ENCODE peak calls at places on chromosome X, in four cellular contexts. O is vagina, P is heart left ventricle, M is prostate gland. E is an unnamed sample. For H3K4me1, the result is how much of the 10 kb centered on the place peaks cover.

GRCh38 chrX:8036914-8037313 is 109.7 kb upstream of the PNPLA4 start:
- DNase-seq in P (no peak), O (no peak), M (no peak), E (no peak)

GRCh38 chrX:141975839-141976238 is 72.1 kb downstream of the MAGEC1 start:
- DNase-seq in M (no peak), P (no peak), O (no peak), E (no peak)

GRCh38 chrX:19724409-19724808 is 163.0 kb downstream of the SH3KBP1 start:
- DNase-seq in O (no peak), M (no peak), P (no peak), E (no peak)

GRCh38 chrX:28787206-28787605 is 200.0 kb downstream of the IL1RAPL1 start:
- DNase-seq in M (no peak), O (no peak), P (no peak), E (no peak)

GRCh38 chrX:150547511-150548115 is 20.8 kb upstream of the MTM1 start:
- DNase-seq in P (peak), O (no peak), M (peak), E (peak)

GRCh38 chrX:17643528-17643927 is 93.8 kb upstream of the SCML1 start:
- DNase-seq in M (no peak), P (no peak), O (no peak), E (no peak)

GRCh38 chrX:48940404-48940955 is 16.9 kb downstream of the OTUD5 start:
- DNase-seq in M (no peak), O (no peak), P (no peak), E (no peak)

GRCh38 chrX:6505960-6506359 is 29.0 kb downstream of the VCX3A start:
- DNase-seq in O (no peak), M (no peak), P (no peak), E (no peak)

GRCh38 chrX:135974279-135974856 is 580 bp upstream of the MMGT1 start:
- DNase-seq in O (no peak), P (peak), M (peak), E (peak)

GRCh38 chrX:101744085-101744484 is 84.4 kb upstream of the ARMCX2 start:
- DNase-seq in P (no peak), M (no peak), O (no peak), E (no peak)

GRCh38 chrX:48540015-48540350 is 469 bp downstream of the TBC1D25 start:
- DNase-seq in P (peak), M (peak), O (no peak), E (no peak)

GRCh38 chrX:65637335-65637734 is 30.1 kb upstream of the MSN start:
- DNase-seq in M (no peak), P (no peak), O (no peak), E (no peak)

GRCh38 chrX:121221321-121221977 is 174.0 kb downstream of the GLUD2 start:
- DNase-seq in O (no peak), M (no peak), P (no peak), E (no peak)

GRCh38 chrX:16856744-16857143 is 13.4 kb downstream of the RBBP7 start:
- DNase-seq in M (no peak), P (no peak), O (no peak), E (no peak)

GRCh38 chrX:67545772-67546495 is 2.1 kb downstream of the AR start:
- DNase-seq in M (peak), P (peak), O (no peak), E (peak)

GRCh38 chrX:39675619-39676018 is 422.1 kb downstream of the BCOR start:
- DNase-seq in O (no peak), P (peak), M (no peak), E (no peak)

GRCh38 chrX:140091276-140091886 is 126.1 kb upstream of the CXorf66 start:
- DNase-seq in M (peak), P (no peak), O (no peak), E (peak)

GRCh38 chrX:70755850-70756249 is 152.7 kb downstream of the TEX11 start:
- DNase-seq in M (no peak), P (no peak), O (no peak), E (peak)

GRCh38 chrX:129188223-129188622 is 335.1 kb downstream of the SMARCA1 start:
- DNase-seq in M (no peak), O (no peak), P (no peak), E (no peak)

GRCh38 chrX:117969337-117969736 is 147.3 kb downstream of the KLHL13 start:
- DNase-seq in M (no peak), O (no peak), P (no peak), E (no peak)

GRCh38 chrX:31178064-31178768 is 106.4 kb upstream of the FTHL17 start:
- DNase-seq in P (no peak), M (no peak), O (no peak), E (no peak)

GRCh38 chrX:31179203-31179602 is 107.4 kb upstream of the FTHL17 start:
- DNase-seq in O (no peak), M (no peak), P (no peak), E (no peak)

GRCh38 chrX:31178769-31179125 is 106.9 kb upstream of the FTHL17 start:
- DNase-seq in P (no peak), O (no peak), M (no peak), E (no peak)

GRCh38 chrX:31185884-31186283 is 114.0 kb upstream of the FTHL17 start:
- DNase-seq in P (no peak), M (no peak), O (no peak), E (no peak)

GRCh38 chrX:31181377-31182038 is 109.7 kb upstream of the FTHL17 start:
- DNase-seq in P (no peak), O (no peak), M (no peak), E (no peak)
- H3K4me1 ChIP-seq in P (under half), O (under half), M (under half), E (under half)

GRCh38 chrX:30865020-30865419 is 24.0 kb downstream of the TAB3 start:
- DNase-seq in O (no peak), P (no peak), M (no peak), E (no peak)
- TF ChIP-seq CTCF in O (no peak), P (no peak), M (no peak), E (no peak)

GRCh38 chrX:108088511-108088910 is 2.8 kb downstream of the PSMD10 start:
- DNase-seq in M (no peak), O (no peak), P (no peak), E (no peak)

GRCh38 chrX:108091878-108092291 is 307 bp downstream of the ATG4A start:
- DNase-seq in M (no peak), P (no peak), O (no peak), E (no peak)

GRCh38 chrX:108087792-108088191 is 3.5 kb downstream of the PSMD10 start:
- DNase-seq in M (no peak), O (no peak), P (no peak), E (no peak)

GRCh38 chrX:108090474-108091265 is 672 bp downstream of the PSMD10 start:
- DNase-seq in O (no peak), P (no peak), M (no peak), E (no peak)

DNA sequence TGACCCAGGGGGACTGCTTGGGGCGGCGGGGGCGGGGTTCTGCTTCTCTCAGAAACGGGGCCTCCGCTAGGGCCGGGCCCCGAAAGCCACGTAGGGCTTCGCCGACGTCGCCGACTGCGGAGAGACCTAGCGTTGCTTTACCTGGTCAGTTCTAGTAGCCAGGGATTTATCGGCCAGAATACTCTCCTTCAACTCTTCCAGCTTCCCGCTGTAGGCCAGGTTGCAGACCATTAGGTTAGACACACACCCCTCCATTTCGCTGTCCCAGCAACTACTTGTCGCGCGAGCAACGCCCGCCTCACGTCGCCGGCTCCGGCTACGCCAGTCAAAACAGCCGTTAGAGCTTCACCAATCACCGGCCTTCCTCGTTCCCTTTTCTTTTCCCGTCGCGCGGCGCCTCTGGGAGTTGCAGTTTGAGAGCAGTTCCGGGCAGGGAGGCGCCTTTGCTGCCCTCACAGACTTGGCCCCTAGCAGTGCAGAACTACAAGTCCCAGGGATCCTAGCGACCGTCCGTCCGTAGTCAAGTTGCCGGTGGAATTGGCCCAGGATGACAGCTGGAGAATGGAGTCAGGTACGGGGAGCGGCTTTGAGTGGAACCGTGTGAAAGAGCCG is at the start of the genes ATG4A and PSMD10:
- DNase-seq in M (peak), O (peak), P (peak), E (peak)
- TF ChIP-seq POLR2A in M (peak), O (peak), P (no peak), E (no peak)

DNA sequence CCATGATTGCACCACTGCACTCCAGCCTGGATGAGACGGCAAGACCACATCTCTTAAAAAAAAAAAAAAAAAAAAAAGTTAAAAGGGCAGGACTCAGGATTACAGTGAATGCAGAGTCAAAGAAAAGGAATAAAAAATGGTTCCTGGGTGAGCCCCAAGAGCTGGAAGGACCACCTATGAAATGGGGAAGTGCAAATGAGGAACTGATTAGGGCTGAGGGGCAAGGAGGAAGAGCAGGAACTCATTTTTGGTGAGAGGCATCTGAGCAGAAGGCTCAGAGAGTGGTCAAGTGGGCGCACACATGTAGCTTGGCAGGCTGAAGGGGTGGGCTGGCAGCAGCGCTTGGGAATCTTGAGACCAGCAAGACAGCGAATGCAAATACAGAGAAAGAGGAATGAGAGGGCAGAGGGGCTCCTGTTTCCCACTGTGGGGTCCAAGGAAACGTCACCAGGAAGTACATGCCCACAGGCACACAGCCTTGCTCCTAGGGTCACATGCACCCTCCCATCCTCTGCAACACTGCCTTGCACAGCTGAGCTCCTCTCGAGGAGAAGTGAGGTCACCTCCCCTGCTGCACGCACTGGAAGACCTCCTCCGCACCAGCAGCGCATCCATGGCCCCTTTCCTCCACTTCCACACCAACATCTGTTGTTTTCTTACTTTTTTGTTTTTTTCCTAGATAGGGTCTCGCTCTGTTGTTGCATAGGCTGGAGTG is 49.7 kb downstream of the PRKX start:
- DNase-seq in M (no peak), P (peak), O (no peak), E (peak)
- H3K4me1 ChIP-seq in M (under half), P (under half), O (under half), E (under half)

GRCh38 chrX:130828641-130829040 is 74.4 kb downstream of the ENOX2 start:
- DNase-seq in M (no peak), P (no peak), O (no peak), E (no peak)

GRCh38 chrX:130826249-130826648 is 76.8 kb downstream of the ENOX2 start:
- DNase-seq in P (no peak), M (no peak), O (no peak), E (no peak)

GRCh38 chrX:130829526-130830515 is 73.2 kb downstream of the ENOX2 start:
- DNase-seq in O (no peak), P (no peak), M (no peak), E (no peak)

GRCh38 chrX:130830599-130831346 is 72.2 kb downstream of the ENOX2 start:
- DNase-seq in M (no peak), P (no peak), O (no peak), E (no peak)

GRCh38 chrX:130825509-130825908 is 77.5 kb downstream of the ENOX2 start:
- DNase-seq in M (no peak), P (no peak), O (no peak), E (no peak)
- TF ChIP-seq CTCF in M (no peak), P (no peak), O (no peak), E (no peak)

GRCh38 chrX:47223476-47224250 is 5.2 kb downstream of the CDK16 start:
- DNase-seq in O (no peak), P (no peak), M (no peak), E (peak)
- TF ChIP-seq POLR2A in O (no peak), P (no peak), M (no peak), E (no peak)

E was measured in spleen.